ENCODE peak calls at places on chromosomes 1 and 21, in six cellular contexts. G is trophoblast cell, I is neuronal stem cell, K is IMR-90, U is H1, Q is mesenchymal stem cell. O is an unnamed sample.

GRCh38 chr21:42753804-42754203 is 100.4 kb downstream of the PDE9A start:
- DNase-seq in G (no peak), I (no peak), K (no peak), U (no peak), Q (no peak), O (no peak)

GRCh38 chr21:39373634-39374033 is 24.7 kb upstream of the HMGN1 start:
- DNase-seq in G (peak), I (no peak), K (peak), U (no peak), Q (peak), O (peak)

GRCh38 chr1:27882543-27882903 is 10.2 kb downstream of the THEMIS2 start:
- DNase-seq in G (no peak), I (no peak), K (no peak), U (no peak), Q (no peak), O (no peak)

GRCh38 chr1:236619398-236619797 is 15.1 kb upstream of the HEATR1 start:
- DNase-seq in G (no peak), I (no peak), K (no peak), U (no peak), Q (no peak), O (no peak)

GRCh38 chr1:112012823-112013222 is 23.4 kb upstream of the KCND3 start:
- DNase-seq in G (no peak), I (no peak), K (no peak), U (no peak), Q (no peak), O (no peak)

GRCh38 chr1:27445177-27445936 is 44.6 kb downstream of the WASF2 start:
- DNase-seq in G (peak), I (no peak), K (no peak), U (no peak), Q (peak), O (no peak)

GRCh38 chr1:21793104-21793503 is 10.2 kb upstream of the USP48 start:
- DNase-seq in G (no peak), I (no peak), K (no peak), U (no peak), Q (no peak), O (no peak)

GRCh38 chr1:235888119-235888643 is 21.5 kb upstream of the LYST start:
- DNase-seq in G (no peak), I (no peak), K (no peak), U (no peak), Q (no peak), O (no peak)

GRCh38 chr1:9687876-9688582 is 36.5 kb downstream of the PIK3CD start:
- DNase-seq in G (peak), I (peak), K (peak), U (peak), Q (peak), O (peak)

GRCh38 chr1:73537400-73537799 is 660.6 kb downstream of the LRRIQ3 start:
- DNase-seq in G (no peak), I (no peak), K (no peak), U (peak), Q (no peak), O (peak)

GRCh38 chr1:53195913-53196484 is 625 bp upstream of the CPT2 start:
- DNase-seq in G (peak), I (no peak), K (no peak), U (no peak), Q (no peak), O (no peak)

GRCh38 chr1:53197301-53198205 is 929 bp downstream of the CPT2 start:
- DNase-seq in G (peak), I (no peak), K (no peak), U (no peak), Q (peak), O (no peak)

GRCh38 chr1:53198241-53198651 is 1.6 kb downstream of the CPT2 start:
- DNase-seq in G (peak), I (no peak), K (no peak), U (no peak), Q (peak), O (no peak)

GRCh38 chr1:53195211-53195909 is 1.3 kb upstream of the CPT2 start:
- DNase-seq in G (no peak), I (no peak), K (no peak), U (no peak), Q (no peak), O (no peak)

DNA sequence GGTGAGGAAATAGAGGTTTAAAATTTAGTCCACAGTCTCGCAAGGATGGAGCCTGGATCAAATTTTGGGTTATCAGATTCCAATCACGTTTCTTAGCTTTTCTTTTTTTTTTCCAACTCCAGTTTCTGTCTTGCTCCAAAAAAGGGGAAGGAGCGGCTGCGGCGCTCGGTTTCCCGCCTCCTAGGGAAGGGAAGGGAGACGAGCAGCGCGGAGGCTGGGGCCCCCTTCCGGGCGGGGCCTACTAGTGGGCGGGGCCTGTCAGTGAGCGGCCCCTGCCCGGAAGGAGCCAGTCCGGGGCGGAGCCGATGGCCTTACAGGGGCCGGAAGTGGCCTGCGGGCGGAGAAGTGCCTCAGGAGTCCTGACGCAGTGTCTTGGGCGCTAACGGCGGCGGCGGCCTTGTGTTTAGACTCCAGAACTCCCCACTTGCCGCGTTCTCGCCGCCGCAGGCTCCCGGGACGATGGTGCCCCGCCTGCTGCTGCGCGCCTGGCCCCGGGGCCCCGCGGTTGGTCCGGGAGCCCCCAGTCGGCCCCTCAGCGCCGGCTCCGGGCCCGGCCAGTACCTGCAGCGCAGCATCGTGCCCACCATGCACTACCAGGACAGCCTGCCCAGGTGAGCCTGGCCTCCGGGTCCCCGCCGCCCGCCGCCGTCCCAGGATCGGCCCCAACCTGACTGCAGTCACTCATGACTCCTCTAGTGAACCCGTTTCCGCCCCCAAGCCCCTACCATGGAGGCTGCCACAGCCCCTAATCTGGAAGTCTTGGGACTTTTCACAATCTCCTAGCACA is at the start of gene CPT2:
- DNase-seq in G (peak), I (peak), K (peak), U (peak), Q (peak), O (peak)
- H4K8ac ChIP-seq in G (peak), I (no peak), K (peak), U (peak), Q (peak), O (no peak)

GRCh38 chr1:2072109-2072806 is 22.0 kb downstream of the PRKCZ start:
- DNase-seq in G (no peak), I (no peak), K (no peak), U (no peak), Q (no peak), O (no peak)

GRCh38 chr1:2074944-2075740 is 24.9 kb downstream of the PRKCZ start:
- DNase-seq in G (no peak), I (no peak), K (peak), U (no peak), Q (no peak), O (no peak)

GRCh38 chr1:2074316-2074855 is 24.2 kb downstream of the PRKCZ start:
- DNase-seq in G (no peak), I (no peak), K (no peak), U (no peak), Q (no peak), O (no peak)

GRCh38 chr1:2072891-2073290 is 22.7 kb downstream of the PRKCZ start:
- DNase-seq in G (no peak), I (no peak), K (no peak), U (no peak), Q (no peak), O (no peak)

GRCh38 chr1:2073382-2074230 is 23.4 kb downstream of the PRKCZ start:
- DNase-seq in G (no peak), I (peak), K (peak), U (no peak), Q (no peak), O (no peak)
- H2AFZ ChIP-seq in G (no peak), I (peak), K (peak), U (no peak), Q (no peak), O (no peak)

DNA sequence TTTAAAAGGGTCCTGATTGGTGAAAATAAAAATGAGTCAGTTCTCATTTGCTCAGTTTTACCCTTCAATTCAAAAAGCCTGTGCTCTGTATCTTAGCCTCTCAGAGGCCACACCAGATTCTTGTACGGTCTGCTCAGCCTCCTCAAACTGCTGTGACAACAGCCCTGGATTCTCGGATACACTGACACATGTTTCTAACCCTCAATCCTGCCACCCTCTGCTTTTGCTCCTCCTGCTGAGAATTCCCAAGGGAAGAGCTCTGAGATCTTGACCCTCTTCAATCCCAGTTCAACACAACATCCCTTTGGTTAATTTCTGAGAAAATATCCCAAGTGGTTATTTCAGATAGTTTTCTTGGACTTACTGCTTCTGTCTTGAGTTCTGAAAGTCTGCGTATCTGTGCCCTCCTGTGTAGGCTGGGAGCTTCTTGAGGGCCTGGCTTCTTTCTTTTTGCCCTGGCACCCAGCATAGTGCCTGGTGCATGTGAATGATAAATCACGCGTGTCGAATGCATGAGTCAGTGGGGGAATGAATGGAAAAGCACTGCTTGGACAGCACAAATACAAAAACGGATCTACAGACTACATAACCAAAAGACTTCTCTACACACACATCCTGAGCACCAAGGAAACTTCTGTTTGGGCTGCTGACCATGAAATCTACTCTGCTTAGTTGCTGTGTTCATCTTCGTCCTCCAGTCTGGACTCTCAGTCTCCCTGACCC is 24.5 kb downstream of the IRF2BP2 start:
- DNase-seq in G (no peak), I (no peak), K (peak), U (no peak), Q (peak), O (no peak)
- H3K4me2 ChIP-seq in G (no peak), I (no peak), K (no peak), U (no peak), Q (no peak), O (no peak)

DNA sequence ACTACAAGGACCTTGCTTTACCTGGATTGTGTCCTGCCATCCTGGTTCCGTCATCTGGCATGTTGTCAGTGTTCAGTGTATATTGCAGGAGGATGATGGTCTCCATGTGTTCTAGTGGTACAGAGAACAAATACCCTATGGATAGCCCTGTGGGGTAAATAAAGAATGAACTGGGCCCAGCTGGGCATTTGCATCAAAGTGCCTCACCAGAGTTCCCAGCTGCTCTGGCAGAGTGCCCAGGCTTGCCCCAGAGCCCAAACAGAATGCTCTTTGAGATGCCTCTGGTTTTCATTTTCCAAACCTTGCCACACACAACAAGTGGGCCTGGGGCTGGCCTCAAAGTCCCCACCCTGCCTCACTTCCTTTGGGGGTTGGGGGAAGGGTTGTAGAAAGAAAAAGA is 82.1 kb downstream of the LMO4 start:
- DNase-seq in G (no peak), I (no peak), K (peak), U (no peak), Q (peak), O (no peak)
- H4K8ac ChIP-seq in G (no peak), I (no peak), K (no peak), U (no peak), Q (no peak), O (no peak)

DNA sequence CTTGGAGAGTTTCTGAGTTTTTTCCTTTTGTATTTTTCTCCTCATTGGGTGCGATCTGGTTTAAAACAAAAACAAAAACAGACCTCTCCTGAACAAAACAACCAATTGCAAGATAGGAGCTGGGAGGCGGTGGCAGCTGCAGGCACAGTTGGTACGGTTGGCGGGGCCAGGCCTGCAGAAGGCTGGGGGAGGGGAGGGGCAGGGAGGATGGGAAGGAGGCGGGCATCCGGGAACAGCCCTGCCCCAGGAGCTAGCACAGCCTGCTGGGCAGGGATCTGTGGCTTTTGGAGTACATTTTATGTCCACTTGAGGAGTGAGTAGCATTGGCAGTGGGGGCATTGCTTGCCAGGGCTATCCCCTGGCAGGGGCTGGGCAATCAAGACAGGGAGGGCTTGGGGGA is 5.2 kb downstream of the CAPN9 start:
- DNase-seq in G (no peak), I (no peak), K (no peak), U (peak), Q (no peak), O (peak)
- H2AFZ ChIP-seq in G (no peak), I (no peak), K (no peak), U (no peak), Q (no peak), O (no peak)

GRCh38 chr1:12085643-12086260 is 22.6 kb downstream of the TNFRSF8 start:
- DNase-seq in G (no peak), I (no peak), K (no peak), U (no peak), Q (no peak), O (no peak)
- H3K4me2 ChIP-seq in G (no peak), I (no peak), K (no peak), U (no peak), Q (no peak), O (no peak)